ENCODE peak calls at places on chromosomes 1 and 21, in five cellular contexts. X is stimulated activated CD4-positive, alpha-beta T cell treated with anti-CD3 and anti-CD28 coated beads, Interleukin-1b, Interleukin-23, amount 100 ng/mL, for 1 hour; E is activated T-helper 1 cell treated with anti-CD3 and anti-CD28 coated beads, Interleukin-2, amount 50 U/mL, for 16 hours; L is skeletal muscle cell; N is stromal cell of bone marrow. B is an unnamed sample.

GRCh38 chr21:44365967-44366585 is 12.7 kb downstream of the TRPM2 start:
- DNase-seq in X (no peak), E (no peak), L (no peak), N (no peak), B (no peak)

GRCh38 chr1:167456926-167457325 is 61.4 kb downstream of the CD247 start:
- DNase-seq in X (no peak), E (no peak), L (no peak), N (no peak), B (no peak)

GRCh38 chr1:109397451-109398342 is at the start of gene SORT1:
- DNase-seq in X (peak), E (no peak), L (peak), N (peak), B (no peak)

GRCh38 chr1:163069142-163069541 is at the start of gene RGS4:
- DNase-seq in X (no peak), E (no peak), L (peak), N (peak), B (peak)

GRCh38 chr1:169108897-169109560 is 2.5 kb downstream of the ATP1B1 start:
- DNase-seq in X (no peak), E (no peak), L (no peak), N (no peak), B (no peak)

GRCh38 chr1:168330285-168330684 is 49.6 kb downstream of the TBX19 start:
- DNase-seq in X (no peak), E (no peak), L (no peak), N (no peak), B (no peak)

GRCh38 chr1:2204384-2205190 is 10.0 kb upstream of the FAAP20 start:
- DNase-seq in X (no peak), E (no peak), L (no peak), N (peak), B (no peak)

GRCh38 chr1:43351421-43352350 is 7.1 kb upstream of the CDC20 start:
- DNase-seq in X (no peak), E (no peak), L (no peak), N (no peak), B (no peak)

GRCh38 chr1:55214903-55215193 is 316 bp downstream of the USP24 start:
- DNase-seq in X (no peak), E (no peak), L (no peak), N (no peak), B (no peak)

GRCh38 chr1:29963946-29964345 is 727.6 kb downstream of the PTPRU start:
- DNase-seq in X (no peak), E (no peak), L (no peak), N (no peak), B (no peak)

GRCh38 chr1:100862591-100862990 is 32.1 kb downstream of the EXTL2 start:
- DNase-seq in X (no peak), E (no peak), L (peak), N (no peak), B (no peak)

GRCh38 chr1:22325531-22326371 is 125.9 kb upstream of the ZBTB40 start:
- DNase-seq in X (no peak), E (no peak), L (no peak), N (no peak), B (no peak)

GRCh38 chr1:163315773-163316374 is 5.9 kb upstream of the NUF2 start:
- DNase-seq in X (peak), E (no peak), L (no peak), N (peak), B (no peak)

GRCh38 chr21:34715518-34715917 is 46.7 kb downstream of the CLIC6 start:
- DNase-seq in X (no peak), E (no peak), L (no peak), N (no peak), B (no peak)

GRCh38 chr1:50970927-50971582 is 1.0 kb downstream of the CDKN2C start:
- DNase-seq in X (no peak), E (no peak), L (no peak), N (no peak), B (no peak)

B was measured in GOT3.